ENCODE peak calls at places on chromosomes 2 and 18, in seven cellular contexts. Y is A549, D is OCI-LY7, J is tibial nerve, L is left lung, U is endodermal cell, V is HL-60. K is an unnamed sample.
A peak's percentile ranks its signal among the peaks of the same experiment; 100 is the strongest.

GRCh38 chr2:163697429-163697828 is 38.4 kb downstream of the FIGN start:
- DNase-seq in Y (no peak), D (no peak), J (no peak), L (no peak), U (no peak), V (no peak), K (no peak)

GRCh38 chr18:67805261-67805660 is 288.7 kb upstream of the DSEL start:
- DNase-seq in Y (peak; percentile 3), D (no peak), J (no peak), L (no peak), U (no peak), V (no peak), K (no peak)

GRCh38 chr18:37754141-37754540 is 188.5 kb upstream of the CELF4 start:
- DNase-seq in Y (no peak), D (no peak), J (no peak), L (no peak), U (no peak), V (no peak), K (no peak)

GRCh38 chr2:37583867-37584266 is 87.6 kb downstream of the CDC42EP3 start:
- DNase-seq in Y (no peak), D (no peak), J (no peak), L (no peak), U (no peak), V (no peak), K (no peak)

GRCh38 chr2:33670392-33670937 is 71.4 kb upstream of the FAM98A start:
- DNase-seq in Y (peak; percentile 47), D (no peak), J (no peak), L (no peak), U (peak; percentile 65), V (no peak), K (no peak)

GRCh38 chr2:238426568-238427434 is at the start of gene ASB1:
- DNase-seq in Y (peak; percentile 76), D (peak; percentile 93), J (peak; percentile 55), L (peak; percentile 95), U (peak; percentile 94), V (peak; percentile 65), K (peak; percentile 90)

GRCh38 chr2:102122115-102122514 is 20.4 kb upstream of the IL1R1 start:
- DNase-seq in Y (no peak), D (no peak), J (no peak), L (no peak), U (no peak), V (no peak), K (no peak)

GRCh38 chr2:50491541-50492114 is 540.3 kb downstream of the NRXN1 start:
- DNase-seq in Y (peak; percentile 48), D (peak; percentile 42), J (no peak), L (no peak), U (peak; percentile 56), V (no peak), K (no peak)

GRCh38 chr2:170495896-170496295 is 219.2 kb upstream of the SP5 start:
- DNase-seq in Y (no peak), D (no peak), J (no peak), L (no peak), U (no peak), V (no peak), K (no peak)

GRCh38 chr2:174024524-174025270 is 59.5 kb upstream of the SP3 start:
- DNase-seq in Y (no peak), D (no peak), J (peak; percentile 87), L (no peak), U (no peak), V (peak; percentile 60), K (peak; percentile 50)

GRCh38 chr2:117776888-117777287 is 37.6 kb upstream of the DDX18 start:
- DNase-seq in Y (no peak), D (no peak), J (no peak), L (no peak), U (no peak), V (no peak), K (no peak)

GRCh38 chr2:38377501-38378258 is 607 bp upstream of the ATL2 start:
- DNase-seq in Y (peak; percentile 17), D (peak; percentile 50), J (peak; percentile 27), L (no peak), U (no peak), V (no peak), K (no peak)

GRCh38 chr2:51673628-51674027 is 641.7 kb upstream of the NRXN1 start:
- DNase-seq in Y (no peak), D (no peak), J (no peak), L (no peak), U (peak; percentile 39), V (no peak), K (no peak)

GRCh38 chr2:73385486-73386341 is at the start of gene ALMS1:
- DNase-seq in Y (peak; percentile 94), D (peak; percentile 96), J (peak; percentile 70), L (peak; percentile 96), U (peak; percentile 94), V (peak; percentile 88), K (peak; percentile 90)

GRCh38 chr2:119290859-119291587 is 67.4 kb downstream of the STEAP3 start:
- DNase-seq in Y (peak; percentile 73), D (peak; percentile 70), J (no peak), L (peak; percentile 92), U (peak; percentile 98), V (peak; percentile 77), K (peak; percentile 89)

GRCh38 chr2:118118479-118118878 is 30.2 kb downstream of the INSIG2 start:
- DNase-seq in Y (no peak), D (no peak), J (no peak), L (no peak), U (no peak), V (no peak), K (no peak)

GRCh38 chr2:135836596-135836995 is 388 bp downstream of the LCT start:
- DNase-seq in Y (no peak), D (no peak), J (no peak), L (no peak), U (no peak), V (no peak), K (no peak)

GRCh38 chr2:38622210-38622609 is 19.5 kb upstream of the HNRNPLL start:
- DNase-seq in Y (no peak), D (no peak), J (peak; percentile 34), L (no peak), U (no peak), V (peak; percentile 83), K (no peak)

DNA sequence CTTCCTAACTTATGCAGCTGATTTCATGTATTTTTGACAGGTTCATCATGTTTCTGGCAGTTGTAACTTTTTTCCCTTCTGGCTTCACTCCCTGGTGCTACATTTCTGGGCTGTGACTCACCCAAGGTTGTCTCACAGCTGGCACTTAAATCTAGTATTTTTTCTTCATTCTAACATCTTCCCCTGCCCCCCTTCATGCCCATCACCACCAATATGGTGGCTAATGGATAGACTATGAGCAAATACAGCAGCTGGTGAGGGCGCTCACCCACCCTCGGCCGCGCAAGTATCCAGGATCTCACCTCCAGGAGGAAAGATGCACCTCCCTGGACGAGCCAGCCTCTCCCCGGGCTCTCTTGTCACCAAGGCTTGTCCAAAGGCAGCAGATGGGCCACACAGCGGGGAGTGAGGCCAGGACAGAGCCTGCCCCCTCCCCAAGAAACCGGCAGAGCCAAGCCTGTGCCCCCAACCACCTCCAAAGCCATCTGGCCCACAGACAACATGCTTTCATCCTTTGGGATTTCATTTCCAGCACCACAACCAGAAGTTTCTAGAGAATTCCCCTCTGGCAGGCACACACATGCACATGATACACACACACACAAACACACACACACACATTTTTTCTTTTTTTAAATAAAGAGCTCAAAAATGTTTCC is 39.1 kb downstream of the ATOH8 start:
- DNase-seq in Y (peak; percentile 38), D (no peak), J (no peak), L (no peak), U (no peak), V (no peak), K (peak; percentile 52)
- H3K27ac ChIP-seq in Y (peak overlapping the region; percentile 79), D (no peak overlapping the region), J (peak overlapping the region; percentile 43), L (peak overlapping the region; percentile 53), U (no peak overlapping the region), V (no peak overlapping the region), K (no peak overlapping the region)

GRCh38 chr2:53519925-53520629 is 247.5 kb upstream of the CHAC2 start:
- DNase-seq in Y (no peak), D (no peak), J (no peak), L (no peak), U (no peak), V (no peak), K (no peak)
- H3K27ac ChIP-seq in Y (no peak overlapping the region), D (no peak overlapping the region), J (no peak overlapping the region), L (no peak overlapping the region), U (peak overlapping the region; percentile 91), V (no peak overlapping the region), K (peak overlapping the region; percentile 41)

DNA sequence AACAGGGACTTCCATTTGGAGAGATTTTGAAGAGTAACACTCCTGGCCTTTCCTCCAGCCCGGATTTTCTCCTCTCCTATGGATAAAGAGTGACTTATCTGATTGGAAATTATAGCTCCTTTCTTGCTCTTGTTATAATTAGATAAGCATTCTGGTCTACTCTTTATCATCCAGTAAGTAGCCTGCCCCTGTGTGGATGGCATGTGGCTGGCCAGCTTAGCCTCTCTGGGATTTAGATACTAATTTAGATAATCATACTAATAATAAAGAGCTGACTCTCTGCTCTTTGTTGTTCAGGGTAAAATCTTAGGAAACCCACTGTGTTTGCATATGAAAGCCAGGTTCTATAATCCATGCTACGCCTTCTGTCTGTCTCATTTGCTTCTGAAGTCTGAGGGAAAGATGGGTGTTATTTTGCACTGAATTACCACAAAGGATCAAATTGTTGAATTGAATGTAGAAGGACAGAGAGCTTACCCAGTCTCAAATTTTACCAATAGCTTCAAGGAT is 438.8 kb downstream of the SPAG16 start:
- DNase-seq in Y (no peak), D (no peak), J (no peak), L (no peak), U (peak; percentile 50), V (no peak), K (no peak)
- H3K27ac ChIP-seq in Y (no peak overlapping the region), D (no peak overlapping the region), J (no peak overlapping the region), L (no peak overlapping the region), U (no peak overlapping the region), V (no peak overlapping the region), K (no peak overlapping the region)

GRCh38 chr2:216339456-216340279 is 32.6 kb downstream of the MARCHF4 start:
- DNase-seq in Y (peak; percentile 23), D (no peak), J (no peak), L (no peak), U (peak; percentile 92), V (no peak), K (no peak)

GRCh38 chr2:216343221-216343985 is 28.9 kb downstream of the MARCHF4 start:
- DNase-seq in Y (no peak), D (no peak), J (no peak), L (no peak), U (no peak), V (no peak), K (no peak)

GRCh38 chr2:216344206-216344957 is 27.9 kb downstream of the MARCHF4 start:
- DNase-seq in Y (no peak), D (no peak), J (no peak), L (no peak), U (peak; percentile 61), V (no peak), K (no peak)

GRCh38 chr2:216341151-216341550 is 31.1 kb downstream of the MARCHF4 start:
- DNase-seq in Y (no peak), D (no peak), J (no peak), L (no peak), U (no peak), V (no peak), K (no peak)

GRCh38 chr2:216340280-216340631 is 32.0 kb downstream of the MARCHF4 start:
- DNase-seq in Y (no peak), D (no peak), J (no peak), L (no peak), U (no peak), V (no peak), K (no peak)
- H3K27ac ChIP-seq in Y (peak overlapping the region; percentile 52), D (no peak overlapping the region), J (no peak overlapping the region), L (peak overlapping the region; percentile 20), U (no peak overlapping the region), V (no peak overlapping the region), K (no peak overlapping the region)

GRCh38 chr2:20585351-20585709 is 65.6 kb downstream of the HS1BP3 start:
- DNase-seq in Y (no peak), D (no peak), J (no peak), L (no peak), U (no peak), V (no peak), K (no peak)
- H3K27ac ChIP-seq in Y (peak overlapping the region; percentile 90), D (no peak overlapping the region), J (no peak overlapping the region), L (no peak overlapping the region), U (peak overlapping the region; percentile 11), V (no peak overlapping the region), K (peak overlapping the region; percentile 53)